ENCODE peak calls at places on chromosomes 13 and 19, in four cellular contexts. One of them, this sample, is unnamed.

GRCh38 chr19:2841858-2842574 is 741 bp downstream of the ZNF555 start:
- DNase-seq in LoVo: no peak
- DNase-seq in GF-D8: no peak
- DNase-seq in activated naive CD8-positive, alpha-beta T cell treated with anti-CD3 and anti-CD28 coated beads, Interleukin-2, amount 10 ng/mL, durations not matched to agents 7 days and 5 days: no peak
- DNase-seq in this sample: no peak

GRCh38 chr13:26855921-26856320 is 95.3 kb upstream of the GPR12 start:
- DNase-seq in LoVo: no peak
- DNase-seq in GF-D8: no peak
- DNase-seq in activated naive CD8-positive, alpha-beta T cell treated with anti-CD3 and anti-CD28 coated beads, Interleukin-2, amount 10 ng/mL, durations not matched to agents 7 days and 5 days: no peak
- DNase-seq in this sample: no peak

GRCh38 chr13:53782400-53783030 is 753.9 kb downstream of the OLFM4 start:
- DNase-seq in LoVo: peak
- DNase-seq in GF-D8: peak
- DNase-seq in activated naive CD8-positive, alpha-beta T cell treated with anti-CD3 and anti-CD28 coated beads, Interleukin-2, amount 10 ng/mL, durations not matched to agents 7 days and 5 days: no peak
- DNase-seq in this sample: peak

GRCh38 chr19:8631425-8631819 is 989 bp downstream of the NFILZ start:
- DNase-seq in LoVo: no peak
- DNase-seq in GF-D8: no peak
- DNase-seq in activated naive CD8-positive, alpha-beta T cell treated with anti-CD3 and anti-CD28 coated beads, Interleukin-2, amount 10 ng/mL, durations not matched to agents 7 days and 5 days: no peak
- DNase-seq in this sample: no peak

GRCh38 chr13:80141114-80141849 is 199.6 kb downstream of the SPRY2 start:
- DNase-seq in LoVo: no peak
- DNase-seq in GF-D8: no peak
- DNase-seq in activated naive CD8-positive, alpha-beta T cell treated with anti-CD3 and anti-CD28 coated beads, Interleukin-2, amount 10 ng/mL, durations not matched to agents 7 days and 5 days: no peak
- DNase-seq in this sample: no peak

GRCh38 chr13:110329258-110329657 is 22.2 kb downstream of the COL4A2 start:
- DNase-seq in LoVo: no peak
- DNase-seq in GF-D8: no peak
- DNase-seq in activated naive CD8-positive, alpha-beta T cell treated with anti-CD3 and anti-CD28 coated beads, Interleukin-2, amount 10 ng/mL, durations not matched to agents 7 days and 5 days: no peak
- DNase-seq in this sample: no peak

GRCh38 chr19:46487178-46487801 is 8.4 kb downstream of the PNMA8B start:
- DNase-seq in LoVo: no peak
- DNase-seq in GF-D8: no peak
- DNase-seq in activated naive CD8-positive, alpha-beta T cell treated with anti-CD3 and anti-CD28 coated beads, Interleukin-2, amount 10 ng/mL, durations not matched to agents 7 days and 5 days: no peak
- DNase-seq in this sample: no peak

GRCh38 chr19:2371656-2372055 is 11.6 kb downstream of the TMPRSS9 start:
- DNase-seq in LoVo: no peak
- DNase-seq in GF-D8: no peak
- DNase-seq in activated naive CD8-positive, alpha-beta T cell treated with anti-CD3 and anti-CD28 coated beads, Interleukin-2, amount 10 ng/mL, durations not matched to agents 7 days and 5 days: no peak
- DNase-seq in this sample: no peak

GRCh38 chr19:50646074-50646807 is 3.0 kb upstream of the C19orf81 start:
- DNase-seq in LoVo: peak
- DNase-seq in GF-D8: no peak
- DNase-seq in activated naive CD8-positive, alpha-beta T cell treated with anti-CD3 and anti-CD28 coated beads, Interleukin-2, amount 10 ng/mL, durations not matched to agents 7 days and 5 days: no peak
- DNase-seq in this sample: no peak